ENCODE peak calls at places on chromosomes 6 and 20, in nine cellular contexts. P is upper lobe of right lung; O is CD8-positive, alpha-beta memory T cell; G is GM23338; M is K562; V is left lung; U is psoas muscle; Z is aorta; K is uterus. E is an unnamed sample.

GRCh38 chr6:108002365-108003221 is 44.6 kb upstream of the SEC63 start:
- DNase-seq in P (no peak), O (no peak), G (peak), M (no peak), V (peak), U (no peak), Z (peak), K (no peak), E (peak)

GRCh38 chr20:45097485-45098095 is 3.3 kb downstream of the KCNS1 start:
- DNase-seq in P (peak), O (no peak), G (peak), M (no peak), V (peak), U (no peak), Z (no peak), K (no peak), E (no peak)

GRCh38 chr6:95636552-95637376 is 59.4 kb downstream of the MANEA start:
- DNase-seq in P (no peak), O (no peak), G (no peak), M (no peak), V (no peak), U (no peak), Z (no peak), K (no peak), E (no peak)

GRCh38 chr6:167121471-167121870 is 1.4 kb upstream of the CCR6 start:
- DNase-seq in P (no peak), O (no peak), G (no peak), M (no peak), V (no peak), U (no peak), Z (no peak), K (no peak), E (no peak)

GRCh38 chr20:51412991-51413471 is 129.5 kb downstream of the NFATC2 start:
- DNase-seq in P (no peak), O (no peak), G (no peak), M (no peak), V (no peak), U (peak), Z (peak), K (no peak), E (no peak)

GRCh38 chr6:119243657-119244056 is 105.9 kb downstream of the MAN1A1 start:
- DNase-seq in P (no peak), O (no peak), G (no peak), M (no peak), V (no peak), U (no peak), Z (no peak), K (no peak), E (no peak)

GRCh38 chr6:106134087-106134770 is 48.1 kb downstream of the PRDM1 start:
- DNase-seq in P (no peak), O (no peak), G (no peak), M (no peak), V (no peak), U (no peak), Z (no peak), K (no peak), E (no peak)

GRCh38 chr6:5772634-5773230 is 234.0 kb downstream of the NRN1 start:
- DNase-seq in P (no peak), O (no peak), G (no peak), M (no peak), V (no peak), U (no peak), Z (no peak), K (no peak), E (no peak)

GRCh38 chr20:23753589-23753988 is 2.9 kb upstream of the CST1 start:
- DNase-seq in P (no peak), O (no peak), G (no peak), M (no peak), V (no peak), U (no peak), Z (no peak), K (no peak), E (no peak)

GRCh38 chr6:108113557-108114519 is 39.3 kb upstream of the OSTM1 start:
- DNase-seq in P (no peak), O (peak), G (peak), M (peak), V (no peak), U (peak), Z (no peak), K (no peak), E (no peak)

GRCh38 chr20:40680560-40680959 is 8.5 kb downstream of the MAFB start:
- DNase-seq in P (no peak), O (no peak), G (no peak), M (no peak), V (no peak), U (no peak), Z (no peak), K (no peak), E (no peak)

GRCh38 chr20:20095114-20095872 is 43.0 kb downstream of the CFAP61 start:
- DNase-seq in P (no peak), O (no peak), G (no peak), M (no peak), V (no peak), U (no peak), Z (no peak), K (no peak), E (no peak)

GRCh38 chr6:75503291-75503690 is 9.7 kb upstream of the FILIP1 start:
- DNase-seq in P (no peak), O (no peak), G (no peak), M (no peak), V (no peak), U (no peak), Z (no peak), K (no peak), E (no peak)

GRCh38 chr6:110596354-110596753 is 119.9 kb upstream of the SLC22A16 start:
- DNase-seq in P (no peak), O (no peak), G (no peak), M (no peak), V (no peak), U (no peak), Z (no peak), K (no peak), E (no peak)

GRCh38 chr6:89669002-89669401 is 30.5 kb upstream of the LYRM2 start:
- DNase-seq in P (no peak), O (no peak), G (no peak), M (no peak), V (no peak), U (no peak), Z (no peak), K (no peak), E (no peak)

GRCh38 chr20:51811514-51811913 is 9.2 kb upstream of the SALL4 start:
- DNase-seq in P (no peak), O (no peak), G (no peak), M (no peak), V (no peak), U (no peak), Z (no peak), K (no peak), E (no peak)

GRCh38 chr6:104365835-104366234 is 493.9 kb downstream of the HACE1 start:
- DNase-seq in P (no peak), O (no peak), G (no peak), M (no peak), V (no peak), U (no peak), Z (no peak), K (no peak), E (no peak)
- H3K27ac ChIP-seq in P (no peak), O (no peak), G (no peak), M (no peak), V (no peak), U (no peak), Z (no peak), K (no peak), E (no peak)

GRCh38 chr6:46472243-46472642 is 19.0 kb downstream of the RCAN2 start:
- DNase-seq in P (no peak), O (no peak), G (no peak), M (no peak), V (no peak), U (no peak), Z (no peak), K (no peak), E (no peak)

GRCh38 chr6:46469021-46469420 is 22.2 kb downstream of the RCAN2 start:
- DNase-seq in P (no peak), O (no peak), G (no peak), M (no peak), V (no peak), U (no peak), Z (no peak), K (no peak), E (no peak)

GRCh38 chr6:46465294-46466165 is 25.7 kb downstream of the RCAN2 start:
- DNase-seq in P (no peak), O (no peak), G (no peak), M (no peak), V (no peak), U (no peak), Z (no peak), K (no peak), E (no peak)

GRCh38 chr6:46466570-46466969 is 24.7 kb downstream of the RCAN2 start:
- DNase-seq in P (no peak), O (no peak), G (peak), M (no peak), V (no peak), U (no peak), Z (no peak), K (no peak), E (no peak)

GRCh38 chr6:46468611-46469010 is 22.6 kb downstream of the RCAN2 start:
- DNase-seq in P (no peak), O (no peak), G (peak), M (no peak), V (no peak), U (no peak), Z (no peak), K (no peak), E (no peak)
- H3K27ac ChIP-seq in P (no peak), O (no peak), G (peak), M (no peak), V (no peak), U (peak), Z (no peak), K (peak), E (no peak)

GRCh38 chr6:100093405-100093804 is 99.4 kb upstream of the MCHR2 start:
- DNase-seq in P (no peak), O (no peak), G (no peak), M (no peak), V (no peak), U (no peak), Z (no peak), K (no peak), E (no peak)
- H3K27ac ChIP-seq in P (no peak), O (no peak), G (no peak), M (no peak), V (no peak), U (no peak), Z (no peak), K (no peak), E (no peak)

GRCh38 chr20:58868795-58869194 is 16.3 kb downstream of the GNAS start:
- DNase-seq in P (no peak), O (no peak), G (peak), M (peak), V (no peak), U (peak), Z (no peak), K (no peak), E (peak)
- H3K27ac ChIP-seq in P (no peak), O (no peak), G (peak), M (no peak), V (no peak), U (no peak), Z (no peak), K (no peak), E (no peak)

GRCh38 chr6:140487586-140487985 is 1113.1 kb upstream of the CITED2 start:
- DNase-seq in P (no peak), O (no peak), G (no peak), M (no peak), V (no peak), U (no peak), Z (no peak), K (no peak), E (no peak)

GRCh38 chr6:140485740-140486467 is 1111.5 kb upstream of the CITED2 start:
- DNase-seq in P (peak), O (no peak), G (no peak), M (peak), V (peak), U (no peak), Z (peak), K (peak), E (no peak)

GRCh38 chr6:140480852-140481251 is 1106.4 kb upstream of the CITED2 start:
- DNase-seq in P (no peak), O (no peak), G (no peak), M (no peak), V (no peak), U (peak), Z (no peak), K (no peak), E (no peak)

GRCh38 chr6:140490086-140490485 is 1115.6 kb upstream of the CITED2 start:
- DNase-seq in P (no peak), O (no peak), G (no peak), M (no peak), V (no peak), U (no peak), Z (no peak), K (no peak), E (no peak)

GRCh38 chr6:140486468-140487361 is 1112.3 kb upstream of the CITED2 start:
- DNase-seq in P (no peak), O (no peak), G (no peak), M (no peak), V (no peak), U (no peak), Z (no peak), K (no peak), E (no peak)
- H3K27ac ChIP-seq in P (no peak), O (no peak), G (no peak), M (peak), V (no peak), U (no peak), Z (no peak), K (peak), E (no peak)

DNA sequence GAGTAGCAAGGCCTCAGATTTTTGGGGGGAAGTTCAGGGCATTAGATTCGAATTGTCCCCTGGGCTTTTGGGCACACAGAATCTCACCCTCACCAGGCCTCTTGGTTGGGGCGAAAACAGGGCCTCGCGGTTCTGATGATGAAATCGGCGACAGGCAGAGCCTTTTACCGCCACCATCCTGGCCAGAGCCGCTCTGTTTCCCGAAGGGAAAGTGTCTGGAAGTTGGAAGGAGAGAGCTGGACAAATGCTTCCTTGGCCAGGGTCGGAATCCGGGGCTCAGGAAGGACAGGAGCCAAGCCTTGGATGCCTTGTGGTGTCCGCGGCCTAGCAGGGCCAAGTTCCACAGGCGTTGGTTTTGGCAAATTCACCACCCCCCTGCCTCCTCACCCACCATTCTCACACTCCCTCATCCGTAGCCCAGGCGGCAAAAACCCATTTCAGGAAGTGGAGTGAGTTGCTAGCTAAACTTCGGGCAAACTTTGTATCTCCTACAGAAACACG is 3.5 kb upstream of the TFAP2A start:
- DNase-seq in P (no peak), O (no peak), G (no peak), M (no peak), V (no peak), U (no peak), Z (no peak), K (no peak), E (no peak)
- H3K27ac ChIP-seq in P (no peak), O (no peak), G (no peak), M (no peak), V (no peak), U (no peak), Z (no peak), K (no peak), E (no peak)

GRCh38 chr6:37484786-37485170 is 14.9 kb downstream of the CCDC167 start:
- DNase-seq in P (no peak), O (no peak), G (no peak), M (no peak), V (no peak), U (no peak), Z (no peak), K (no peak), E (no peak)

GRCh38 chr6:37482356-37483292 is 17.1 kb downstream of the CCDC167 start:
- DNase-seq in P (no peak), O (no peak), G (no peak), M (no peak), V (no peak), U (no peak), Z (no peak), K (no peak), E (no peak)

GRCh38 chr6:37483502-37483901 is 16.2 kb downstream of the CCDC167 start:
- DNase-seq in P (no peak), O (no peak), G (no peak), M (no peak), V (no peak), U (no peak), Z (no peak), K (no peak), E (no peak)

GRCh38 chr6:37485259-37485658 is 14.4 kb downstream of the CCDC167 start:
- DNase-seq in P (no peak), O (no peak), G (peak), M (peak), V (no peak), U (no peak), Z (no peak), K (no peak), E (no peak)

DNA sequence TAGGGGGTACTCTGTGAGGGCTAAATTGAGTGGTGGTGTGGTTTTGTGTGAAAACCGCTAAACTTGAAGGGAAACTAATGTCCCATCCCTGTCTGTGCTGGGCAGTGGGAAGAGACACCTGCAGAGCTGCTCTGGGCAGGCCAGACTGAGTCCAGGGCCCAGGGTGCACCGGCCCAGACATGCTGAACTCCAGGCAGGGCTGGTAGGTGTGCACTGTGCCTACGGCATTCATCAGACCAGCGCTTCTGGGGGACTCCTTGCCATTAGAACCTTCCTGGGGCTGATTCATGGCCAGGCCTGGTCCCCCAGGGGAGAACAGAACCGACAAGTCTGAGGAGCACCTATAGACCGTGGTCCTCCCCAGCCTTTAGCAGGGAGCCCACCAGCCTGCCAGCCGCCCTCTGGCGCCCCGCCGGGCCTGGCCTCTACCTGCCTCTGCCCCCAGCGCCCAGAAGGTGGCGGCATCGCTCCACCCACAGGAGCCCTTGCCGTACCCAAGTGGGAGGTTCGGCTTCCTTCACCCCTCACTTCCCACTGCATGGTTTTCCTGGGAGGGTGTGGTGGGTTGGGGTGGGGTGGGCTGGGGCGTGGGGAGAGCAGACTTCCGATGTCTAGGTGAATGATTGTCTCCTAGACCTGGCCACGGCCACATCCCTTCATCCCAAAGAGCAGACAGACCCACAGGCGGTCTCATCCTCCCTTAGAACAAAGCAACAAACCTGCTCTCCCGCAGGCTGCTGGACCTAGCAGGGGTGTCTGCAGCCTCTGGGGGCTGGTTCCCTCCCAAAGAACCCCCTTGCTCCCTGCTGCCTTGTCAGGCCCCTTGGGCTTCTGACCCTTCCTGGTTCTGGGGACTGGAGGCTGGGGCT is 15.5 kb downstream of the CCDC167 start:
- DNase-seq in P (peak), O (peak), G (peak), M (peak), V (no peak), U (peak), Z (no peak), K (peak), E (peak)
- H3K27ac ChIP-seq in P (no peak), O (peak), G (no peak), M (no peak), V (no peak), U (no peak), Z (no peak), K (no peak), E (no peak)

E was measured in substantia nigra.